ENCODE peak calls at places on chromosomes 4 and X, in eight cellular contexts. W, V, T, H, U, S, M and F are unnamed samples.

GRCh38 chrX:153421856-153422255 is 10.6 kb downstream of the ZFP92 start:
- DNase-seq in T (no peak), S (no peak), M (no peak), H (no peak), U (no peak), W (no peak), V (no peak), F (no peak)

GRCh38 chr4:24965627-24966026 is 52.8 kb upstream of the CCDC149 start:
- DNase-seq in T (peak), H (no peak), W (no peak), V (no peak), M (no peak), U (no peak), S (no peak), F (no peak)

GRCh38 chr4:52192697-52193096 is 141.6 kb downstream of the SPATA18 start:
- DNase-seq in V (no peak), T (no peak), S (no peak), M (no peak), H (peak), W (no peak), U (no peak), F (no peak)

GRCh38 chr4:176435891-176436499 is 116.2 kb downstream of the SPCS3 start:
- DNase-seq in W (no peak), U (no peak), H (no peak), V (no peak), T (no peak), S (no peak), M (peak), F (no peak)

GRCh38 chrX:39513836-39514235 is 583.9 kb downstream of the BCOR start:
- DNase-seq in W (no peak), M (no peak), V (no peak), U (no peak), T (no peak), H (no peak), S (no peak), F (no peak)

GRCh38 chr4:22471999-22472434 is 43.8 kb downstream of the ADGRA3 start:
- DNase-seq in V (no peak), S (no peak), H (no peak), M (no peak), W (no peak), T (no peak), U (no peak), F (no peak)

GRCh38 chrX:1537031-1537715 is at the start of gene P2RY8:
- DNase-seq in W (peak), M (no peak), U (peak), H (peak), S (peak), T (peak), V (peak), F (peak)

GRCh38 chr4:3426465-3427133 is 15.2 kb upstream of the HGFAC start:
- DNase-seq in U (no peak), W (no peak), V (no peak), T (no peak), M (no peak), S (no peak), H (no peak), F (no peak)

GRCh38 chrX:26914232-26914631 is 548.9 kb downstream of the PPP4R3C start:
- DNase-seq in M (no peak), V (no peak), T (no peak), H (peak), W (no peak), U (no peak), S (no peak), F (no peak)

GRCh38 chrX:56728752-56729151 is 291 bp upstream of the NBDY start:
- DNase-seq in H (no peak), T (no peak), S (peak), W (peak), M (peak), U (no peak), V (no peak), F (no peak)

GRCh38 chrX:149510386-149510785 is 5.3 kb upstream of the IDS start:
- DNase-seq in T (no peak), W (no peak), H (peak), S (no peak), M (no peak), U (no peak), V (no peak), F (no peak)

GRCh38 chr4:180999217-180999616 is 1244.0 kb upstream of the TENM3 start:
- DNase-seq in H (no peak), W (no peak), U (no peak), S (no peak), V (no peak), T (no peak), M (no peak), F (no peak)

GRCh38 chr4:48710446-48711209 is 69.5 kb downstream of the FRYL start:
- DNase-seq in S (no peak), U (no peak), M (no peak), V (no peak), W (no peak), T (no peak), H (no peak), F (no peak)

GRCh38 chr4:180827193-180827592 is 1416.0 kb upstream of the TENM3 start:
- DNase-seq in U (no peak), W (no peak), M (peak), H (peak), T (no peak), V (no peak), S (no peak), F (no peak)

GRCh38 chr4:108919229-108919893 is 156.5 kb upstream of the ETNPPL start:
- DNase-seq in W (no peak), V (no peak), M (no peak), H (no peak), T (no peak), S (no peak), U (no peak), F (no peak)

GRCh38 chr4:105765690-105766407 is 57.3 kb downstream of the GSTCD start:
- DNase-seq in H (peak), W (no peak), M (peak), U (no peak), V (no peak), T (no peak), S (no peak), F (no peak)

GRCh38 chrX:23936198-23936597 is 28.4 kb downstream of the CXorf58 start:
- DNase-seq in V (no peak), M (no peak), U (no peak), H (no peak), S (no peak), T (no peak), W (no peak), F (no peak)

GRCh38 chr4:43843501-43843900 is 605.1 kb downstream of the KCTD8 start:
- DNase-seq in V (no peak), T (no peak), S (no peak), U (no peak), W (no peak), H (no peak), M (peak), F (no peak)

GRCh38 chr4:5827108-5828004 is 65.5 kb downstream of the CRMP1 start:
- DNase-seq in V (no peak), H (peak), T (no peak), W (no peak), S (no peak), M (peak), U (no peak), F (no peak)

GRCh38 chrX:141320801-141321200 is 78.5 kb upstream of the SPANXC start:
- DNase-seq in M (no peak), S (no peak), H (peak), U (no peak), T (no peak), V (no peak), W (no peak), F (no peak)